ENCODE peak calls at places on chromosome 1, in ten cellular contexts. I is K562, O is ovary, J is transverse colon, C is stomach, D is A549, S is GM12878, N is upper lobe of left lung, H is tibial nerve, A is H1. M is an unnamed sample.

GRCh38 chr1:206540044-206540758 is 32.9 kb downstream of the RASSF5 start:
- DNase-seq in I (no peak), O (peak; percentile 79), J (peak; percentile 76), C (peak; percentile 94), D (no peak), S (no peak), N (peak; percentile 63), H (peak; percentile 38), A (no peak), M (no peak)

GRCh38 chr1:42936309-42937078 is 22.2 kb downstream of the SLC2A1 start:
- DNase-seq in I (peak; percentile 93), O (peak; percentile 48), J (peak; percentile 67), C (peak; percentile 31), D (peak; percentile 92), S (no peak), N (no peak), H (peak; percentile 74), A (no peak), M (peak; percentile 70)

GRCh38 chr1:117895482-117896114 is 33.8 kb downstream of the GDAP2 start:
- DNase-seq in I (peak; percentile 53), O (peak; percentile 72), J (peak; percentile 66), C (peak; percentile 68), D (peak; percentile 64), S (peak; percentile 32), N (no peak), H (peak; percentile 27), A (no peak), M (peak; percentile 74)

GRCh38 chr1:152960452-152961044 is 9.9 kb upstream of the SPRR4 start:
- DNase-seq in I (peak; percentile 29), O (no peak), J (no peak), C (no peak), D (no peak), S (no peak), N (no peak), H (no peak), A (no peak), M (no peak)

GRCh38 chr1:200620273-200621131 is at the start of gene KIF14:
- DNase-seq in I (peak; percentile 99), O (peak; percentile 86), J (peak; percentile 95), C (peak; percentile 92), D (peak; percentile 93), S (peak; percentile 67), N (peak; percentile 96), H (peak; percentile 74), A (peak; percentile 63), M (peak; percentile 95)

GRCh38 chr1:18630511-18631495 is at the start of gene PAX7:
- DNase-seq in I (no peak), O (no peak), J (no peak), C (no peak), D (peak; percentile 16), S (no peak), N (peak; percentile 67), H (no peak), A (peak; percentile 81), M (no peak)

GRCh38 chr1:111779546-111779945 is 23.8 kb downstream of the DDX20 start:
- DNase-seq in I (no peak), O (no peak), J (no peak), C (no peak), D (no peak), S (no peak), N (no peak), H (no peak), A (no peak), M (no peak)

GRCh38 chr1:10973552-10973951 is 38.9 kb upstream of the TARDBP start:
- DNase-seq in I (no peak), O (no peak), J (no peak), C (peak; percentile 36), D (no peak), S (no peak), N (peak; percentile 54), H (peak; percentile 55), A (no peak), M (peak; percentile 68)

GRCh38 chr1:17618558-17619247 is 79.2 kb downstream of the ARHGEF10L start:
- DNase-seq in I (no peak), O (no peak), J (no peak), C (no peak), D (no peak), S (no peak), N (no peak), H (no peak), A (no peak), M (no peak)

GRCh38 chr1:17615959-17616358 is 76.5 kb downstream of the ARHGEF10L start:
- DNase-seq in I (no peak), O (no peak), J (no peak), C (no peak), D (no peak), S (no peak), N (no peak), H (no peak), A (no peak), M (no peak)

GRCh38 chr1:17620448-17620847 is 81.0 kb downstream of the ARHGEF10L start:
- DNase-seq in I (no peak), O (no peak), J (no peak), C (no peak), D (no peak), S (no peak), N (no peak), H (no peak), A (no peak), M (no peak)

GRCh38 chr1:17616731-17617279 is 77.3 kb downstream of the ARHGEF10L start:
- DNase-seq in I (no peak), O (no peak), J (no peak), C (no peak), D (no peak), S (no peak), N (no peak), H (no peak), A (no peak), M (no peak)

GRCh38 chr1:17617787-17618557 is 78.5 kb downstream of the ARHGEF10L start:
- DNase-seq in I (no peak), O (no peak), J (peak; percentile 31), C (no peak), D (no peak), S (no peak), N (no peak), H (peak; percentile 40), A (no peak), M (peak; percentile 86)
- TF ChIP-seq POLR2A in I (no peak), O (no peak), J (no peak), C (no peak), D (no peak), S (no peak), N (peak; percentile 21), H (peak; percentile 29), A (no peak), M (no peak)

GRCh38 chr1:15406911-15407559 is 2.7 kb upstream of the EFHD2 start:
- DNase-seq in I (no peak), O (no peak), J (no peak), C (no peak), D (no peak), S (no peak), N (no peak), H (no peak), A (no peak), M (peak; percentile 85)

GRCh38 chr1:15409400-15410222 is at the start of gene EFHD2:
- DNase-seq in I (peak; percentile 98), O (peak; percentile 84), J (peak; percentile 90), C (peak; percentile 89), D (peak; percentile 79), S (no peak), N (peak; percentile 96), H (peak; percentile 74), A (no peak), M (peak; percentile 92)

GRCh38 chr1:15408890-15409399 is 743 bp upstream of the EFHD2 start:
- DNase-seq in I (no peak), O (no peak), J (no peak), C (no peak), D (no peak), S (no peak), N (no peak), H (no peak), A (no peak), M (no peak)

GRCh38 chr1:15405106-15405850 is 4.4 kb upstream of the EFHD2 start:
- DNase-seq in I (no peak), O (no peak), J (no peak), C (no peak), D (no peak), S (no peak), N (no peak), H (no peak), A (no peak), M (no peak)

GRCh38 chr1:15407579-15407978 is 2.1 kb upstream of the EFHD2 start:
- DNase-seq in I (no peak), O (no peak), J (no peak), C (no peak), D (no peak), S (no peak), N (no peak), H (no peak), A (no peak), M (no peak)
- H3K4me1 ChIP-seq in I (peaks cover 33% of the 10 kb centered on the region), O (peaks cover 10% of the 10 kb centered on the region), J (peaks cover 22% of the 10 kb centered on the region), C (peaks cover 39% of the 10 kb centered on the region), D (peaks cover 39% of the 10 kb centered on the region), S (peaks cover 10% of the 10 kb centered on the region), N (peaks cover 35% of the 10 kb centered on the region), H (peaks cover 23% of the 10 kb centered on the region), A (no peaks in the 10 kb centered on the region), M (peaks cover 41% of the 10 kb centered on the region)

GRCh38 chr1:119712342-119713038 is 756 bp downstream of the PHGDH start:
- DNase-seq in I (peak; percentile 44), O (peak; percentile 83), J (peak; percentile 65), C (peak; percentile 64), D (peak; percentile 72), S (no peak), N (peak; percentile 87), H (peak; percentile 70), A (no peak), M (peak; percentile 94)

GRCh38 chr1:119713039-119713537 is 1.4 kb downstream of the PHGDH start:
- DNase-seq in I (no peak), O (peak; percentile 36), J (no peak), C (no peak), D (no peak), S (no peak), N (no peak), H (no peak), A (no peak), M (no peak)

GRCh38 chr1:119714583-119714982 is 2.8 kb downstream of the PHGDH start:
- DNase-seq in I (no peak), O (no peak), J (no peak), C (no peak), D (no peak), S (no peak), N (no peak), H (no peak), A (no peak), M (no peak)

GRCh38 chr1:119713538-119714456 is 2.1 kb downstream of the PHGDH start:
- DNase-seq in I (no peak), O (no peak), J (no peak), C (no peak), D (no peak), S (no peak), N (no peak), H (no peak), A (no peak), M (no peak)

GRCh38 chr1:119711804-119712341 is at the start of gene PHGDH:
- DNase-seq in I (peak; percentile 49), O (peak; percentile 77), J (peak; percentile 60), C (peak; percentile 75), D (peak; percentile 76), S (peak; percentile 8), N (no peak), H (peak; percentile 50), A (no peak), M (peak; percentile 87)
- TF ChIP-seq EP300 in I (no peak), O (no peak), J (no peak), C (no peak), D (no peak), S (no peak), N (no peak), H (no peak), A (no peak), M (no peak)

DNA sequence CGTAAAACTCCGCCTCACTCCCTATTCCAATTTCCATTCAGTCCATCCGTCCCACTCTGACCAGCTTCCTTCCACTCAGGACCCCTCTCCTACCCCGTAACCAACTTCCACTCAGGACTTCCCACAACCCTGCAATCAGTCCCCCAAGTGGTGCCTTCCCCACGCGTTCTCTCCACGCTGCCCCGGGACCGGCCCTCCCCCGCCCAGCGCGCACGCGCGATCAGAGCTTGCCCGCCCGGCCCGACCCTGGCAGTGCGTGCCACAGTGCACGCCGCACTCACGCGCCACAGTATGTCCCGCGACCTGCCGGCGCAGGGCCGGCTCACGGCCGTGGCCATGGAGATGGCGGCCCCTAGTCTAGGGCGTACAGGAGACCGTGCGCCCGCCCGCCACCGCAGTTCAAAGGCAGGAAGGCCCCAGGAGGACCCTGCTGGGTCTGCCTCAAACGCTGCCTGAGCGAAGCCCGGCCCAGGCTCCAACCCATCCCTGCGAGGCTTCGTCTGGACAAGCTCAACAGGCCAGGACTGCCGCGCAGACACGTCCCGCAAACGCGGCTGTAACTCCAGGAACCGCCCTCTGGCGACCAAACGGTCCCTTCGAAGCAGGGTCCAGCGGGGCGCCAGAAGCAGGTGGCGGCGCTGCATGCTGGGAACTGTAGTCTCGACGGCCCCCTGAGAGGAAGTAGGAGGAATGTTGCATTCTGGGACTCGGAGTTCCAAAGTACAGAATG is at the start of gene NDC1:
- DNase-seq in I (peak; percentile 92), O (peak; percentile 87), J (peak; percentile 92), C (peak; percentile 88), D (peak; percentile 94), S (peak; percentile 91), N (peak; percentile 96), H (peak; percentile 73), A (peak; percentile 82), M (peak; percentile 93)
- TF ChIP-seq POLR2A in I (peak; percentile 92), O (no peak), J (peak; percentile 38), C (no peak), D (peak; percentile 64), S (peak; percentile 94), N (no peak), H (no peak), A (peak; percentile 44), M (no peak)

M was measured in sigmoid colon.